ENCODE peak calls at places on chromosomes 11 and 22, in eight cellular contexts. G is Right ventricle myocardium inferior, L is head of caudate nucleus, R is T-helper 9 cell, E is endothelial cell, C is HFFc6, O is iris pigment epithelial cell, S is cardiac fibroblast. M is an unnamed sample.

GRCh38 chr11:114099392-114100178 is 40.1 kb downstream of the ZBTB16 start:
- DNase-seq in S (no peak), G (no peak), O (peak), R (no peak), L (no peak), C (no peak), E (no peak), M (no peak)

GRCh38 chr11:20249313-20249873 is 89.1 kb upstream of the DBX1 start:
- DNase-seq in O (no peak), G (no peak), E (no peak), R (no peak), L (no peak), S (no peak), C (no peak), M (no peak)

GRCh38 chr11:2382927-2383822 is 6.1 kb downstream of the CD81 start:
- DNase-seq in C (peak), G (peak), L (peak), E (peak), R (no peak), S (peak), O (no peak), M (no peak)

GRCh38 chr22:43883012-43883661 is 8.7 kb downstream of the PNPLA5 start:
- DNase-seq in E (peak), O (peak), R (peak), C (peak), L (peak), S (peak), G (no peak), M (peak)

GRCh38 chr11:105229257-105229656 is 89.7 kb upstream of the CARD18 start:
- DNase-seq in L (no peak), C (peak), G (no peak), E (no peak), S (peak), O (peak), R (no peak), M (no peak)

GRCh38 chr22:37904572-37905533 is 1.2 kb upstream of the MICALL1 start:
- DNase-seq in R (no peak), G (no peak), C (peak), E (no peak), S (peak), L (no peak), O (peak), M (peak)

GRCh38 chr11:15665368-15665871 is 550.7 kb downstream of the INSC start:
- DNase-seq in G (no peak), L (no peak), S (peak), R (no peak), C (peak), O (peak), E (no peak), M (no peak)

GRCh38 chr11:64675417-64676252 is 47.4 kb downstream of the NRXN2 start:
- DNase-seq in G (peak), L (peak), O (peak), E (no peak), R (no peak), S (peak), C (peak), M (peak)

GRCh38 chr22:33842421-33843094 is 77.7 kb downstream of the LARGE1 start:
- DNase-seq in S (no peak), C (no peak), O (no peak), E (no peak), R (no peak), G (no peak), L (no peak), M (no peak)

GRCh38 chr11:127000991-127001390 is 421 bp upstream of the KIRREL3 start:
- DNase-seq in R (no peak), L (no peak), E (peak), O (no peak), C (peak), S (no peak), G (no peak), M (peak)

GRCh38 chr11:43962383-43962969 is 20.0 kb downstream of the C11orf96 start:
- DNase-seq in S (peak), O (peak), C (no peak), E (no peak), G (no peak), R (no peak), L (no peak), M (no peak)

GRCh38 chr22:46046299-46046685 is 69.3 kb upstream of the WNT7B start:
- DNase-seq in G (no peak), O (no peak), S (no peak), R (no peak), E (no peak), C (no peak), L (no peak), M (no peak)

GRCh38 chr11:111539426-111540113 is 950 bp upstream of the LAYN start:
- DNase-seq in G (no peak), O (no peak), C (no peak), S (no peak), L (no peak), R (no peak), E (no peak), M (no peak)

GRCh38 chr11:125902315-125902926 is 585 bp downstream of the PUS3 start:
- DNase-seq in G (no peak), C (no peak), O (no peak), L (no peak), E (no peak), R (no peak), S (peak), M (no peak)

GRCh38 chr11:118443590-118444218 is 7.4 kb downstream of the KMT2A start:
- DNase-seq in R (no peak), C (no peak), L (no peak), O (no peak), S (no peak), G (no peak), E (no peak), M (no peak)

GRCh38 chr11:130633466-130633865 is 185.0 kb downstream of the ADAMTS15 start:
- DNase-seq in E (no peak), C (no peak), G (no peak), L (no peak), S (no peak), O (peak), R (no peak), M (no peak)

GRCh38 chr11:126484266-126484665 is 128.8 kb downstream of the ST3GAL4 start:
- DNase-seq in O (peak), L (no peak), E (no peak), G (no peak), S (peak), C (peak), R (no peak), M (no peak)

GRCh38 chr22:43413826-43414225 is 2.0 kb downstream of the MPPED1 start:
- DNase-seq in O (no peak), E (no peak), C (no peak), R (no peak), L (no peak), G (no peak), S (no peak), M (no peak)

GRCh38 chr11:86743223-86744118 is 56.9 kb upstream of the PRSS23 start:
- DNase-seq in C (peak), R (no peak), L (peak), S (peak), E (no peak), O (peak), G (no peak), M (peak)

GRCh38 chr11:15525582-15525981 is 410.9 kb downstream of the INSC start:
- DNase-seq in S (no peak), C (no peak), O (no peak), R (no peak), L (no peak), E (no peak), G (no peak), M (no peak)

GRCh38 chr11:33507967-33508366 is 192.7 kb downstream of the C11orf91 start:
- DNase-seq in E (no peak), C (peak), G (no peak), R (no peak), O (peak), S (peak), L (peak), M (no peak)

M was measured in nucleus accumbens.